ENCODE peak calls at places on chromosome 13, in seven cellular contexts. P is psoas muscle; G is neural progenitor cell; A is pancreas; X is gastrocnemius medialis; L is effector memory CD4-positive, alpha-beta T cell; E is ovary. F is an unnamed sample.
A peak's percentile ranks its signal among the peaks of the same experiment; 100 is the strongest.

GRCh38 chr13:29819157-29819556 is 31.3 kb downstream of the UBL3 start:
- DNase-seq in P (no peak), G (no peak), A (no peak), X (no peak), L (no peak), E (no peak), F (no peak)

GRCh38 chr13:41398494-41399190 is 58.7 kb upstream of the RGCC start:
- DNase-seq in P (no peak), G (no peak), A (no peak), X (no peak), L (no peak), E (no peak), F (no peak)

GRCh38 chr13:101757446-101758039 is 305.1 kb downstream of the ITGBL1 start:
- DNase-seq in P (no peak), G (peak; percentile 9), A (no peak), X (no peak), L (no peak), E (no peak), F (peak; percentile 34)

GRCh38 chr13:91346848-91347211 is 657 bp upstream of the MIR17HG start:
- DNase-seq in P (no peak), G (peak; percentile 51), A (no peak), X (no peak), L (peak; percentile 11), E (no peak), F (no peak)

GRCh38 chr13:96796234-96796633 is 198.0 kb downstream of the OXGR1 start:
- DNase-seq in P (no peak), G (no peak), A (no peak), X (no peak), L (no peak), E (no peak), F (no peak)

GRCh38 chr13:60112771-60113170 is 51.0 kb downstream of the DIAPH3 start:
- DNase-seq in P (no peak), G (no peak), A (no peak), X (no peak), L (no peak), E (no peak), F (no peak)

GRCh38 chr13:92135509-92135908 is 737.1 kb downstream of the GPC5 start:
- DNase-seq in P (no peak), G (no peak), A (no peak), X (no peak), L (no peak), E (no peak), F (no peak)

GRCh38 chr13:94673841-94674240 is 38.5 kb downstream of the SOX21 start:
- DNase-seq in P (no peak), G (peak; percentile 57), A (no peak), X (no peak), L (no peak), E (no peak), F (no peak)

GRCh38 chr13:42538996-42539395 is 35.0 kb upstream of the TNFSF11 start:
- DNase-seq in P (no peak), G (no peak), A (no peak), X (no peak), L (no peak), E (no peak), F (no peak)

GRCh38 chr13:59176775-59177174 is 987.0 kb downstream of the DIAPH3 start:
- DNase-seq in P (no peak), G (no peak), A (no peak), X (no peak), L (no peak), E (no peak), F (no peak)

GRCh38 chr13:29255567-29255966 is 339.9 kb downstream of the SLC7A1 start:
- DNase-seq in P (no peak), G (no peak), A (no peak), X (no peak), L (no peak), E (no peak), F (no peak)

GRCh38 chr13:38366954-38367645 is 17.4 kb downstream of the UFM1 start:
- DNase-seq in P (no peak), G (no peak), A (no peak), X (no peak), L (no peak), E (no peak), F (no peak)

GRCh38 chr13:23140492-23140891 is 40.3 kb upstream of the SGCG start:
- DNase-seq in P (no peak), G (no peak), A (no peak), X (no peak), L (no peak), E (no peak), F (no peak)

GRCh38 chr13:106083620-106084350 is 451.7 kb downstream of the EFNB2 start:
- DNase-seq in P (no peak), G (peak; percentile 63), A (no peak), X (no peak), L (no peak), E (no peak), F (no peak)

GRCh38 chr13:113653264-113654174 is 4.5 kb downstream of the ATP4B start:
- DNase-seq in P (peak; percentile 50), G (no peak), A (peak; percentile 55), X (no peak), L (no peak), E (peak; percentile 12), F (no peak)

GRCh38 chr13:101785858-101786257 is 333.4 kb downstream of the ITGBL1 start:
- DNase-seq in P (no peak), G (peak; percentile 64), A (peak; percentile 37), X (no peak), L (no peak), E (no peak), F (no peak)

GRCh38 chr13:74251778-74252519 is 117.7 kb upstream of the KLF12 start:
- DNase-seq in P (peak; percentile 66), G (no peak), A (no peak), X (peak; percentile 23), L (no peak), E (no peak), F (no peak)

GRCh38 chr13:24660023-24660806 is 20.0 kb upstream of the ATP12A start:
- DNase-seq in P (no peak), G (no peak), A (no peak), X (no peak), L (no peak), E (no peak), F (no peak)

GRCh38 chr13:77952737-77953136 is 34.1 kb upstream of the EDNRB start:
- DNase-seq in P (no peak), G (no peak), A (no peak), X (no peak), L (no peak), E (no peak), F (no peak)

GRCh38 chr13:30870049-30870884 is 35.8 kb upstream of the MEDAG start:
- DNase-seq in P (peak; percentile 90), G (peak; percentile 11), A (no peak), X (peak; percentile 48), L (no peak), E (peak; percentile 85), F (no peak)

GRCh38 chr13:110436276-110436675 is 125.2 kb downstream of the RAB20 start:
- DNase-seq in P (no peak), G (no peak), A (no peak), X (no peak), L (no peak), E (no peak), F (no peak)

GRCh38 chr13:110438776-110439175 is 122.7 kb downstream of the RAB20 start:
- DNase-seq in P (no peak), G (no peak), A (no peak), X (no peak), L (no peak), E (no peak), F (no peak)

GRCh38 chr13:110435331-110435730 is 126.2 kb downstream of the RAB20 start:
- DNase-seq in P (no peak), G (no peak), A (no peak), X (no peak), L (no peak), E (no peak), F (no peak)

GRCh38 chr13:110436786-110437370 is 124.6 kb downstream of the RAB20 start:
- DNase-seq in P (no peak), G (no peak), A (no peak), X (no peak), L (no peak), E (no peak), F (no peak)

GRCh38 chr13:110438211-110438610 is 123.3 kb downstream of the RAB20 start:
- DNase-seq in P (no peak), G (no peak), A (no peak), X (no peak), L (no peak), E (no peak), F (no peak)
- H3K36me3 ChIP-seq in P (peaks cover 2% of the 10 kb centered on the region), G (no peaks in the 10 kb centered on the region), A (no peaks in the 10 kb centered on the region), X (no peaks in the 10 kb centered on the region), L (no peaks in the 10 kb centered on the region), E (no peaks in the 10 kb centered on the region), F (no peaks in the 10 kb centered on the region)

DNA sequence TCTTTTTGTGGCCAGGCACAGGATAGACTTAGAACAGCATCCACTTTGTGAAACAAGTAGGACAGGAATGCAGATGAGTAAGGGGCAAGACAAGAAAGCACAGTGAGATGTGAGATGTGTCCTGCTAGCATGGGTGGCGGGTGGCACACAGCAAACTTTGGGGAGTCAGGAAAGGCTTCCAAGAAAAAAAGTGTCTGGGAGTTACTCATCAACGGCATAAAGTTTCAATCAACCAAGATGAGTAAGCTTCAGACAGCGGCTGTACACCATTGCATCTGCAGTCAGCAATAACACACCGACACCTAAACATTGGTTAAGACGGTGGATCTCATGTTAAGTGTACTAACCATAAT is 84.6 kb upstream of the IRS2 start:
- DNase-seq in P (no peak), G (no peak), A (no peak), X (no peak), L (no peak), E (no peak), F (no peak)
- H3K4me1 ChIP-seq in P (peaks cover 5% of the 10 kb centered on the region), G (no peaks in the 10 kb centered on the region), A (peaks cover 25% of the 10 kb centered on the region), X (peaks cover 19% of the 10 kb centered on the region), L (no peaks in the 10 kb centered on the region), E (peaks cover 3% of the 10 kb centered on the region), F (peaks cover 8% of the 10 kb centered on the region)

DNA sequence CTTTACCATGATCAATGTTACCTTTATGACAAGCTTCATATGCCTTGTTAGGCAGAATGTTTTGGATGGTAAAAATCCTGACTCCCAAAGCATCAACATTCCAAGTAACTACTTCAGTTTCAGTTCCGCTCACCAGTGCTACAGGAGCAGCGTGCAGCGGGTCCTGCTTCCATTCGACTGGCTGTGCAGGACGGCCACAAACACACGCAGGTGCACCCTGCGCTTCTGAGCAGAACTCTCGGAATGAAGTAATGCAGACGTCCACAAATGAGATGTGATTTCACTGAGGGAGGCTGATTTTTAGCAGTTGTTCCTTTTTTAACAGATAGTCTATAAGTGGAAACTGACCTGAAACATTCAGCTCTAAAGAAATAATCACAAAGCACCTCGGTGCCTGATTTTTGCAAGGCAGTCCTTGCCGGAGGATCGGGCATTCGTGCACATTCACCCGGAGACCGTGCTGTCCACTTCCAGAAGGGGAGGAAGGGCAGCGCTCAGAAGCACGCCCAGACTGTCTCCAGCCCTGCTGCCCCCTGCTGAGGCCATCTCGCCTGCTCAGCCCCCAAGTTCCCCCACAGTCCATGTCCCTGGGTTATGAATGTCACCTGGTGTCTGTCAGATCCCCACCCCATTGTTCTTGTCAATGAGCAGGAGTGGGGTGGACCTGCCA is 85.8 kb downstream of the RAB20 start:
- DNase-seq in P (no peak), G (no peak), A (no peak), X (no peak), L (no peak), E (no peak), F (no peak)
- H3K4me3 ChIP-seq in P (no peak overlapping the region), G (no peak overlapping the region), A (no peak overlapping the region), X (no peak overlapping the region), L (no peak overlapping the region), E (no peak overlapping the region), F (no peak overlapping the region)

DNA sequence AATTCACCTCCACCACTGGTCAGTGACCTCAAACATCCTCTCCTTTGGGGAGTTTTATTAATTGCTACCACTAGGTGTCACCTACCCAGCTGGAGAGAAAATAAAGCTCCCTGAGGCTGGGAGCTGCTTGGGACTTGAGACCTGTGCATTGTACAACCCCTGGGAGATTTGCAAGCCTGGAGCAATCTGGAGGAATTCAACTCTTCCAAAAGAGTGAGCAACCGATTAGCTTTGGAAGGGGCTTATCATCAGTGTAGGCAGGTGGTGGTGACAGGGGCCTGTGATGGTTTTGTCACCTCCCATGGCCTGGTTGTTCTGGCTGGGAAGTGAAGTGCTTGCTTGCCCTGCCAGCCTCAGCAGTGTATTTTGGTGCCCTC is 30.2 kb upstream of the FRY start:
- DNase-seq in P (no peak), G (peak; percentile 61), A (no peak), X (no peak), L (no peak), E (no peak), F (peak; percentile 2)
- H3K36me3 ChIP-seq in P (no peaks in the 10 kb centered on the region), G (no peaks in the 10 kb centered on the region), A (no peaks in the 10 kb centered on the region), X (no peaks in the 10 kb centered on the region), L (no peaks in the 10 kb centered on the region), E (no peaks in the 10 kb centered on the region), F (no peaks in the 10 kb centered on the region)